ENCODE peak calls at places on chromosome 6, in six cellular contexts. I is heart left ventricle, O is GM10248, G is astrocyte, E is ascending aorta, P is cardiac muscle cell. L is an unnamed sample.

GRCh38 chr6:128068110-128068460 is 167.2 kb upstream of the THEMIS start:
- DNase-seq in I (peak), O (no peak), G (no peak), E (no peak), P (no peak), L (no peak)

GRCh38 chr6:23137596-23137995 is 568.2 kb downstream of the HDGFL1 start:
- DNase-seq in I (no peak), O (no peak), G (peak), E (no peak), P (peak), L (no peak)

GRCh38 chr6:73774311-73774766 is 78.3 kb downstream of the CD109 start:
- DNase-seq in I (peak), O (no peak), G (peak), E (no peak), P (peak), L (no peak)

GRCh38 chr6:35381132-35381531 is 38.8 kb downstream of the PPARD start:
- DNase-seq in I (no peak), O (no peak), G (peak), E (no peak), P (no peak), L (no peak)

GRCh38 chr6:105452924-105453756 is 50.3 kb upstream of the PREP start:
- DNase-seq in I (no peak), O (peak), G (no peak), E (peak), P (no peak), L (peak)

GRCh38 chr6:81145506-81145905 is 607.0 kb downstream of the TENT5A start:
- DNase-seq in I (no peak), O (no peak), G (peak), E (no peak), P (no peak), L (no peak)

GRCh38 chr6:28105286-28105685 is 19.1 kb upstream of the ZSCAN16 start:
- DNase-seq in I (no peak), O (peak), G (peak), E (no peak), P (peak), L (no peak)

GRCh38 chr6:147103641-147104040 is 100.6 kb upstream of the STXBP5 start:
- DNase-seq in I (no peak), O (no peak), G (no peak), E (no peak), P (peak), L (no peak)

GRCh38 chr6:24910850-24911712 is 24.7 kb downstream of the RIPOR2 start:
- DNase-seq in I (peak), O (peak), G (peak), E (peak), P (peak), L (no peak)

GRCh38 chr6:6686748-6687601 is 98.5 kb downstream of the LY86 start:
- DNase-seq in I (peak), O (no peak), G (peak), E (peak), P (peak), L (no peak)

GRCh38 chr6:161199845-161200244 is 74.0 kb downstream of the AGPAT4 start:
- DNase-seq in I (no peak), O (no peak), G (no peak), E (no peak), P (no peak), L (no peak)

GRCh38 chr6:7529141-7529540 is 12.3 kb upstream of the DSP start:
- DNase-seq in I (no peak), O (no peak), G (no peak), E (no peak), P (no peak), L (no peak)

GRCh38 chr6:26216886-26217713 is 129.9 kb downstream of the HFE start:
- DNase-seq in I (peak), O (no peak), G (peak), E (peak), P (peak), L (peak)

GRCh38 chr6:131945971-131946370 is 5.2 kb downstream of the CCN2 start:
- DNase-seq in I (no peak), O (no peak), G (peak), E (no peak), P (no peak), L (no peak)

GRCh38 chr6:151325075-151326050 is 66.0 kb downstream of the ZBTB2 start:
- DNase-seq in I (peak), O (no peak), G (peak), E (peak), P (peak), L (peak)

GRCh38 chr6:107660839-107661238 is 163.3 kb downstream of the SCML4 start:
- DNase-seq in I (no peak), O (no peak), G (no peak), E (no peak), P (no peak), L (no peak)

GRCh38 chr6:3423439-3424184 is 33.2 kb downstream of the SLC22A23 start:
- DNase-seq in I (no peak), O (no peak), G (no peak), E (no peak), P (no peak), L (no peak)

GRCh38 chr6:41462980-41463930 is 82.9 kb upstream of the FOXP4 start:
- DNase-seq in I (peak), O (peak), G (peak), E (peak), P (peak), L (no peak)

GRCh38 chr6:39137235-39137634 is 22.2 kb upstream of the SAYSD1 start:
- DNase-seq in I (peak), O (no peak), G (peak), E (no peak), P (peak), L (no peak)

GRCh38 chr6:90846824-90847223 is 260.0 kb upstream of the MAP3K7 start:
- DNase-seq in I (no peak), O (no peak), G (no peak), E (no peak), P (no peak), L (no peak)

GRCh38 chr6:117074672-117075071 is 190.7 kb upstream of the VGLL2 start:
- DNase-seq in I (no peak), O (no peak), G (no peak), E (no peak), P (no peak), L (no peak)

GRCh38 chr6:107634147-107635057 is 144.5 kb downstream of the SOBP start:
- DNase-seq in I (peak), O (no peak), G (no peak), E (no peak), P (peak), L (no peak)

GRCh38 chr6:141261016-141261671 is 871.6 kb upstream of the GJE1 start:
- DNase-seq in I (peak), O (no peak), G (no peak), E (no peak), P (no peak), L (no peak)

GRCh38 chr6:83108378-83108777 is 40.9 kb downstream of the DOP1A start:
- DNase-seq in I (no peak), O (no peak), G (no peak), E (no peak), P (no peak), L (no peak)

GRCh38 chr6:18507018-18507415 is 119.9 kb downstream of the RNF144B start:
- DNase-seq in I (no peak), O (no peak), G (no peak), E (no peak), P (no peak), L (no peak)

GRCh38 chr6:8707956-8708772 is 272.8 kb upstream of the SLC35B3 start:
- DNase-seq in I (no peak), O (no peak), G (no peak), E (no peak), P (no peak), L (no peak)

GRCh38 chr6:147817042-147817689 is 308.7 kb downstream of the SAMD5 start:
- DNase-seq in I (no peak), O (no peak), G (no peak), E (no peak), P (no peak), L (no peak)

GRCh38 chr6:96410467-96410866 is 111.1 kb upstream of the UFL1 start:
- DNase-seq in I (no peak), O (no peak), G (no peak), E (no peak), P (no peak), L (no peak)

GRCh38 chr6:56050530-56050929 is 175.1 kb upstream of the BMP5 start:
- DNase-seq in I (no peak), O (no peak), G (no peak), E (no peak), P (no peak), L (no peak)

GRCh38 chr6:105739764-105740163 is 336.9 kb upstream of the PREP start:
- DNase-seq in I (no peak), O (no peak), G (no peak), E (no peak), P (no peak), L (no peak)

GRCh38 chr6:87155272-87155919 is at the start of gene ZNF292:
- DNase-seq in I (peak), O (peak), G (peak), E (peak), P (peak), L (peak)
- TF ChIP-seq CTCF in I (no peak), O (no peak), G (no peak), E (no peak), P (no peak), L (no peak)

GRCh38 chr6:89611666-89612065 is 26.9 kb downstream of the LYRM2 start:
- DNase-seq in I (no peak), O (no peak), G (peak), E (no peak), P (peak), L (no peak)

GRCh38 chr6:89610149-89610642 is 28.4 kb downstream of the LYRM2 start:
- DNase-seq in I (peak), O (peak), G (no peak), E (peak), P (peak), L (peak)

GRCh38 chr6:89615882-89616281 is 22.7 kb downstream of the LYRM2 start:
- DNase-seq in I (no peak), O (no peak), G (no peak), E (no peak), P (no peak), L (no peak)

GRCh38 chr6:89613790-89614189 is 24.8 kb downstream of the LYRM2 start:
- DNase-seq in I (no peak), O (no peak), G (no peak), E (no peak), P (no peak), L (no peak)

GRCh38 chr6:89612121-89612520 is 26.4 kb downstream of the LYRM2 start:
- DNase-seq in I (no peak), O (no peak), G (no peak), E (no peak), P (no peak), L (no peak)
- TF ChIP-seq CTCF in I (no peak), O (no peak), G (no peak), E (no peak), P (no peak), L (no peak)

GRCh38 chr6:15512126-15512525 is 150.7 kb downstream of the DTNBP1 start:
- DNase-seq in I (no peak), O (no peak), G (no peak), E (no peak), P (no peak), L (no peak)
- TF ChIP-seq CTCF in I (peak), O (no peak), G (peak), E (no peak), P (peak), L (no peak)

GRCh38 chr6:30260036-30260504 is 46.9 kb upstream of the TRIM26 start:
- DNase-seq in I (no peak), O (no peak), G (no peak), E (no peak), P (peak), L (peak)

GRCh38 chr6:30263734-30264133 is 50.5 kb upstream of the TRIM26 start:
- DNase-seq in I (no peak), O (no peak), G (peak), E (no peak), P (peak), L (no peak)

GRCh38 chr6:30264731-30265130 is 51.5 kb upstream of the TRIM26 start:
- DNase-seq in I (no peak), O (no peak), G (peak), E (no peak), P (no peak), L (no peak)

GRCh38 chr6:30258204-30258603 is 45.0 kb upstream of the TRIM26 start:
- DNase-seq in I (no peak), O (no peak), G (no peak), E (no peak), P (no peak), L (no peak)

DNA sequence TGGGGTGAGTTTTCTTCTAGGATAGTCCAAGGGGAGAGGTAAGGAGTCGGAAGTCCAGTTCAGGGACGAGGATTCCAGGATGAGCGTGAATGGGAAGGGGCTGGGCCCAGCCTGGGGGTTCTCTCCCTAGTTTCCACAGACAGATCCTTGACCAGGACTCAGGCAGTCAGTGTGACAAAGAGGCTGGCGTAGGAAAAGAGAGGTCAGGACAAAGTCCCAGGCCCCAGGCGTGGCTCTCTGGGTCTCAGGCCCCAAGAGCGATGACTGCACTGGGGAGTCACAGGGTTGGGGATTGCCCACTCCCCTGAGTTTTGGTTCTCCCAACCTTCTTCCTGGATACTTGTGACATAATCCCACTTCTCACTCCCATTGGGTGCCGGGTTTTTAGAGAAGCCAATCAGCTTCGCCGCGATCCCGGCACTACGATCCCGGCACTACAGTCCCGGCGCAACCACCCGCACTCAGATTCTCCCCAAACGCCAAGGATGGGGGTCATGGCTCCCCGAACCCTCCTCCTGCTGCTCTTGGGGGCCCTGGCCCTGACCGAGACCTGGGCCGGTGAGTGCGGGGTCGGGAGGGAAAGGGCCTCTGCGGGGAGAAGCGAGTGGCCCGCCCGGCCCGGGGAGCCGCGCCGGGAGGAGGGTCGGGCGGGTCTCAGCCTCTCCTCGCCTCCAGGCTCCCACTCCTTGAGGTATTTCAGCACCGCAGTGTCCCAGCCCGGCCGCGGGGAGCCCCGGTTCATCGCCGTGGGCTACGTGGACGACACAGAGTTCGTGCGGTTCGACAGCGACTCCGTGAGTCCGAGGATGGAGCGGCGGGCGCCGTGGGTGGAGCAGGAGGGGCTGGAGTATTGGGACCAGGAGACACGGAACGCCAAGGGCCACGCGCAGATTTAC is 46.2 kb upstream of the TRIM26 start:
- DNase-seq in I (peak), O (peak), G (peak), E (peak), P (peak), L (peak)
- TF ChIP-seq CTCF in I (no peak), O (peak), G (no peak), E (peak), P (peak), L (peak)

DNA sequence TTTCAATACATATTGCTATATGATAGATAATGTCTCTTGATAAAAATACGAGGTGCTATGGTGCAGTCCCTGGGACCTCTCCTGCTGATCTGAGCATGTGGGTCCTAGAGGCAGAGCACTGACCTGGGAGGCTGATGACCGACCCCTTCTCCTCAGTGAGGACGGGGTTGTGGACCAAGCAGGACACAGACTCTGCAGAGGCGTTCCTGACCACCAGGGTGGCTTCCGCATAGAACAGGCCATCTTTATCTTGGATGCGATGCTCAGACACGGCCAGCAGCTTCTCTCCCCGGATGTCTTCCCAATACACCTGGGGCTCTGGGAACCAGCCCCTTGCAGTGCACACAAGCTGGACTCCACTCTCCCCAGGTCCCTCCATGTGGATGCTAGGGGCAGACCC is 4.2 kb downstream of the BTNL2 start:
- DNase-seq in I (no peak), O (no peak), G (no peak), E (no peak), P (no peak), L (no peak)
- TF ChIP-seq CTCF in I (no peak), O (no peak), G (no peak), E (no peak), P (no peak), L (no peak)

GRCh38 chr6:95279641-95280040 is 297.7 kb upstream of the MANEA start:
- DNase-seq in I (no peak), O (no peak), G (no peak), E (no peak), P (no peak), L (no peak)

DNA sequence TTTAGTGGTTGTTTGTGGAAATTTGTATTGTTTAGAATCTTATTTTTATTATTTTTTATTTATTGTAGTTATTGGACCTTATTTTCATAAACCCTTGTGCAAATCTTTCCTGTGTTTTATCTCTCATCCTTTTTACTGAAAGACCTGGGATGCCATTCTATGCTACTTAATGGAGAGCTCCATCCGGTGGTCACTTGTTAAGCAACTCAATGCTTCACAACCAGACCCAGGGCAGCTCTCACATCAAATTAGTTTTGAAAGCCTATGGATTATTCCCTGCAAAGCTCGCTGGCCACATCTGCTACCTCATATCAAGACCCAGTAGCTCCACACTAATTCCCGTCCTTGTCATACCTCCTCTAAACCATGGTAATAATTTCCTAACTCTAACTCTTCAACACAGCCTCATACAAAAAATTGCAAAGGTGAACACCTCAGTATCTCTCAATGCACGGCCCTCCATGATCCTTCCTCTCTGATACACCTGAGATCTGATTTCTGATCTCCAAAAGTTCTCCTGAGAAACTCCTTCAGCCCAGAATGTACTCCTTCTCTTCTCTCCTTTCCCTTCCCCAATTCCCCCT is 296.6 kb upstream of the MANEA start:
- DNase-seq in I (no peak), O (no peak), G (no peak), E (no peak), P (peak), L (no peak)
- TF ChIP-seq CTCF in I (peak), O (peak), G (peak), E (no peak), P (peak), L (no peak)

GRCh38 chr6:125904871-125905270 is 51.7 kb upstream of the HINT3 start:
- DNase-seq in I (no peak), O (peak), G (peak), E (no peak), P (no peak), L (peak)

DNA sequence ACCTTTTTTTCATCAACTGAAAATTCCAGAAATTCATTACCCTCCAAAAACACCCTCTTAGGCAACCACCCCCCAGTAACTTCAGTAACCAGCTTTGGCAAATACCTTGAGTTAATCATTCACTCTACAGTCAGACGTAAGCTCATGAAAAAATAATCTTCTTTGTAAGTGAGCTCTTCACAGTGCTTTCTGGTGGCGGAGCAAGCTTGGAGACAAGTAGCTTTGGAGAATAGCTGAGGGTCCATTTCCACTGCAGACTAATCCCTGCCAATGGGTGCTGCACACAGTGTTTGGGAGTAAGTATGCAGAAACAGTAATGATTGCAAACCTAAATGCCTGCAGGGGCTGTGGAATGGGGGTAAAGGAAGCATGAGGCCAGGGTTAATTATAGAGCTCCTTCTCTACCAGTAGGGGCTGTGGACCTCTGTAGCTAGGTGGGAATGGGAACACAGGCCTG is 56.8 kb upstream of the HINT3 start:
- DNase-seq in I (no peak), O (no peak), G (no peak), E (no peak), P (no peak), L (no peak)
- TF ChIP-seq CTCF in I (no peak), O (no peak), G (no peak), E (no peak), P (no peak), L (no peak)

L was measured in CD8-positive, alpha-beta T cell.